ENCODE peak calls at places on chromosomes 7 and 10, in six cellular contexts. C, V, O, M, H and Q are unnamed samples.

GRCh38 chr10:31961675-31962074 is 33.0 kb upstream of the ARHGAP12 start:
- DNase-seq in C (no peak), V (no peak), O (peak), M (no peak), H (no peak), Q (no peak)

GRCh38 chr10:43287056-43288007 is 20.5 kb upstream of the RASGEF1A start:
- DNase-seq in C (peak), V (no peak), O (peak), M (peak), H (no peak), Q (no peak)

GRCh38 chr10:85319826-85320225 is 991.4 kb downstream of the CCSER2 start:
- DNase-seq in C (no peak), V (peak), O (no peak), M (no peak), H (no peak), Q (peak)

GRCh38 chr10:7551891-7552731 is 114.7 kb downstream of the ITIH5 start:
- DNase-seq in C (no peak), V (no peak), O (no peak), M (no peak), H (no peak), Q (peak)

GRCh38 chr10:70494966-70495365 is 16.4 kb downstream of the PALD1 start:
- DNase-seq in C (no peak), V (no peak), O (no peak), M (no peak), H (no peak), Q (no peak)

GRCh38 chr10:18332048-18332447 is 191.8 kb downstream of the CACNB2 start:
- DNase-seq in C (no peak), V (no peak), O (peak), M (no peak), H (no peak), Q (no peak)

GRCh38 chr10:77732213-77733003 is 94.8 kb upstream of the KCNMA1 start:
- DNase-seq in C (no peak), V (no peak), O (no peak), M (no peak), H (no peak), Q (no peak)

GRCh38 chr7:157549612-157550299 is 213.0 kb downstream of the DNAJB6 start:
- DNase-seq in C (no peak), V (no peak), O (no peak), M (no peak), H (peak), Q (no peak)

GRCh38 chr7:48839108-48839507 is 85.2 kb upstream of the CDC14C start:
- DNase-seq in C (no peak), V (no peak), O (no peak), M (no peak), H (no peak), Q (no peak)

GRCh38 chr7:38863609-38864291 is 45.2 kb downstream of the VPS41 start:
- DNase-seq in C (peak), V (peak), O (no peak), M (peak), H (no peak), Q (no peak)

GRCh38 chr10:1379601-1380000 is 323.4 kb downstream of the WDR37 start:
- DNase-seq in C (no peak), V (no peak), O (no peak), M (no peak), H (no peak), Q (no peak)

DNA sequence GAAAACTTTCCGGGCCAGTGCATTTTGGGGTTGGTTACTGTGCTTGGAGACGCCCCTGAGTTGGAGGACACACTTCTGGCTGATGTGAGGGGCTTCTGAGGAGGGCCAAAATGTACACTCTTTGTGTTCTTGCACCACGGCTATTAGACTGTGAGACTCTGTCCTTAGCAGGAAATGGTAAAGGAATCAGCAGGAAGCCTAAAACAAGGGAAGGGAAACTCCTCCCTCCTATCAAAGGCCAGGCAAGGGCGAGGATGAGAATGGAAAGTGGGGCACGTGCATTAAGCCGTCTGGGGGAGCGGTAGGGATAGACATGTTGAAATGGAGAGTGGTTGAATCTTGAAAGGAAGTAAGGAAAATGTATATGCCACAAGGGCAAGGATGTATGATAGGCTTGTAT is 1.8 kb upstream of the SRGN start:
- DNase-seq in C (no peak), V (no peak), O (no peak), M (no peak), H (no peak), Q (no peak)
- TF ChIP-seq POLR2A in C (no peak), V (peak), O (no peak), M (no peak), H (no peak), Q (no peak)

DNA sequence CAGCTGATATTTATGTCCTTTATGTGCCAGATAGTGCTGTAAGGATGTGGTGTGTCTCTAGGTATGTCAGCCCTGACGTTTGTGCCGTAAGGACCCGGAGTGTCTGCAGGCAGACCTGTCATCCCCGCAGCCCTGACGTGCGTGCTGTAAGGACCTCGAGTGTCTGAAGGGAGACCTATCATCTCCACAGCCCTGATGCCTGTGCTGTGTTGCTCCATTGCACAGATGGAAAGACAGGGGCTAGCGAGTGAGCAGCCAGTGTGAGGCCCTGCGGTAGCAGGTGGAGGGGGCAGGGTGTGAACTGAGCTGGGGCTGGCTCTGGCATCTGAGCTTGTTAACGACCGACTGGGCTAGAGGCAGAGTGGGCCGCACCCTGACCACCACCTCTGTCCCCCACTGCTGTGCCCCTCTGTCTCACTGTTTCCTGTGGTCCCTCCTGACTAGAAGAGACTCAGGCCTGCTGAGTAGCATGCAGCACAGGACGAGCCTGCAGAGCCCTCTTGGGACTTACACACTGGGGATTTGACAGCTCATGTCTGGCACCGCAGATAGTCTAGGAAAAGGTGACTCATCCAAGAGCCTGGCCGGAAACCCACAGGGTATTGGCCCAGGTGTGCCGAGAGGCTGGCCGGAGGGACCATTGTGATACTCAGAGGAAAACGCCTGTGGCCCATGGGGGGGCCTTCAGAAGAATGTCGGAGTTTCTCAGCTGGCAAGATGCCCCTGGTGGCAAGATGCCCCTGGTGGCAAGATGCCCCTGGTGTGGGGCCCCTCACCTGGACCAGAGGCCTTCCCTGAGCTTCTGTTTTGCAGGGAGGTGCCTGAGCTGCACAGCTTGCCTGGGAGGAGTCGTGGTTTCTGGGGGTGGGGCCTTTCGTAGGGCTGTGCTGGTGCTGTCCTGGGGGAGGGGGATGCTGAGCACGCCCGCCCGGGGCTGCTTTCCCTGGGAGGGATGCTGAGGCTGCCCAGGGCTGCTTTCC is 34.3 kb downstream of the INPP5A start:
- DNase-seq in C (peak), V (peak), O (peak), M (peak), H (no peak), Q (peak)
- H3K27ac ChIP-seq in C (peak), V (no peak), O (peak), M (peak), H (no peak), Q (no peak)

GRCh38 chr7:159006610-159007130 is 138.0 kb downstream of the VIPR2 start:
- DNase-seq in C (no peak), V (no peak), O (no peak), M (no peak), H (no peak), Q (no peak)
- TF ChIP-seq POLR2A in C (no peak), V (no peak), O (no peak), M (no peak), H (no peak), Q (no peak)

DNA sequence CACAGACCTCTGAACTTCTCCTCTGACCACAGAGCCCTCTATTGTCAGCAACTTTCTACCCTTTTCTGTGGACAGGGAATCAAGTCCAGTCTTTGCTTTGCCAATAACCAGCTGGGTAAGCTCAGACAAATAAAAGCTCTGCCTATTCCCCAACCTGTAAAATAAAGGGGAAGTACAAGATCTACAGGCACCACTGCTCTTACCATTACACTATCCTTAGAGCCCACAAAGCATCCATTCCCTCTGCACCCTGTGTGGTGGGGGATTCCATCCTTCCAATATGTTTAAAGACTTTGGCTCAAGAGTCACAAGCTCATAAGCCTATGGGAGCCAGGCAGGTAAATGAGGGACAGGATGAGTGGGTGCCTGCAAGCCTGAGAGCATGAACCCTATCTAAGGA is 88.2 kb downstream of the PARD3 start:
- DNase-seq in C (no peak), V (no peak), O (no peak), M (no peak), H (no peak), Q (no peak)
- H3K27ac ChIP-seq in C (no peak), V (no peak), O (peak), M (no peak), H (peak), Q (no peak)

GRCh38 chr10:58267713-58268453 is at the start of gene IPMK:
- DNase-seq in C (peak), V (peak), O (peak), M (peak), H (peak), Q (peak)
- TF ChIP-seq POLR2A in C (peak), V (peak), O (peak), M (peak), H (peak), Q (no peak)

DNA sequence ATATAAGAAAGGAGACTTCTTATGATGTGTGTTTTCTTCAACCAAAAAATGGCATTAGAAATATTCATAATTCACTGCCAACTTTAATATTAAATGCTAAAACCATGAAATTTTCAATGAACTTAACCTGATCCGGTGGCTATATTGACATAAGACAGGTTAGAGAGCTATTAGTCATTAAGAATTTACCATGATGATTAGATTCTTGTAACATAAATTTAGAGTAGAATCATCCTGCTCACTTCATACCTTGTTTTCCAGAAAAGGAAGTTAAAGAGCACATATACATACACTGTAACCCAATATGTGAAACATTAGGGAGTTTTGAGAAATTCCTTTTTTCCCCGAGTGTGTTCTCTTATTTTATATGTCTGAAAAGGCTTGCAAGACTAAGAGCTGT is 430.3 kb upstream of the SEMA3A start:
- DNase-seq in C (no peak), V (no peak), O (no peak), M (no peak), H (no peak), Q (no peak)
- H3K27ac ChIP-seq in C (no peak), V (no peak), O (no peak), M (no peak), H (no peak), Q (no peak)

GRCh38 chr7:128458956-128459355 is 3.3 kb downstream of the HILPDA start:
- DNase-seq in C (no peak), V (no peak), O (no peak), M (no peak), H (no peak), Q (no peak)

GRCh38 chr7:128454808-128455555 is 696 bp upstream of the HILPDA start:
- DNase-seq in C (no peak), V (no peak), O (no peak), M (no peak), H (no peak), Q (no peak)

GRCh38 chr7:128452552-128452951 is 3.1 kb upstream of the HILPDA start:
- DNase-seq in C (no peak), V (no peak), O (no peak), M (no peak), H (no peak), Q (no peak)

GRCh38 chr7:128453836-128454804 is 1.6 kb upstream of the HILPDA start:
- DNase-seq in C (no peak), V (peak), O (no peak), M (no peak), H (peak), Q (peak)

DNA sequence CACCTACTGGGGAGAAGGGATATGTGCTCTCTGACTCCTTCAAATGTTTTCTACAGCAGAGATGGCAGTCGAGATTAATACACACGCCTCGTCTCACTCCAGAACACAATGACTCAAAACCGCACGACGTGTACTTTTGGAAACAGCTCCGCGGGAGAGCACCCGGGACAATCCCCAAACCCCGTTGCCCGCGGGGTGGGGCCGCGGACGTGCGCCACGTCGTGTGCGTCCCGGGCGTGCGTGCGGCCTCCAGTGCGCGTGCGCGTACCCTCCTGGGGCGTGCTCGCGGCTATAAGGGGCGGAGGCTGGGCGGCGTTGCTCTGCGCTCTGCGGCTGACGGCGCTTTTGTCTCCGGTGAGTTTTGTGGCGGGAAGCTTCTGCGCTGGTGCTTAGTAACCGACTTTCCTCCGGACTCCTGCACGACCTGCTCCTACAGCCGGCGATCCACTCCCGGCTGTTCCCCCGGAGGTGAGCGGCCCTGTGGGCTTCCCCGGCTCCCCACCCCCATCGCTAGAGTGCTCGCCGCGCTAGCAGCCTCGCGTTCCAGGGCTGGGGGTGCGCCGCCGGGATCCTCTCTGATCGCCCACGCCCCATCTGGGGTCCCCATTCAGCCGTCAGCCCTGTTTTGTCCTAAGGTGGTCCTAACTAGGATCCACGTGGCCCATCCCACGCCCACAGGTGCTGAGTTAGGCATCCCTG is at the start of gene HILPDA:
- DNase-seq in C (peak), V (peak), O (peak), M (peak), H (peak), Q (peak)
- TF ChIP-seq POLR2A in C (peak), V (peak), O (peak), M (peak), H (peak), Q (no peak)

DNA sequence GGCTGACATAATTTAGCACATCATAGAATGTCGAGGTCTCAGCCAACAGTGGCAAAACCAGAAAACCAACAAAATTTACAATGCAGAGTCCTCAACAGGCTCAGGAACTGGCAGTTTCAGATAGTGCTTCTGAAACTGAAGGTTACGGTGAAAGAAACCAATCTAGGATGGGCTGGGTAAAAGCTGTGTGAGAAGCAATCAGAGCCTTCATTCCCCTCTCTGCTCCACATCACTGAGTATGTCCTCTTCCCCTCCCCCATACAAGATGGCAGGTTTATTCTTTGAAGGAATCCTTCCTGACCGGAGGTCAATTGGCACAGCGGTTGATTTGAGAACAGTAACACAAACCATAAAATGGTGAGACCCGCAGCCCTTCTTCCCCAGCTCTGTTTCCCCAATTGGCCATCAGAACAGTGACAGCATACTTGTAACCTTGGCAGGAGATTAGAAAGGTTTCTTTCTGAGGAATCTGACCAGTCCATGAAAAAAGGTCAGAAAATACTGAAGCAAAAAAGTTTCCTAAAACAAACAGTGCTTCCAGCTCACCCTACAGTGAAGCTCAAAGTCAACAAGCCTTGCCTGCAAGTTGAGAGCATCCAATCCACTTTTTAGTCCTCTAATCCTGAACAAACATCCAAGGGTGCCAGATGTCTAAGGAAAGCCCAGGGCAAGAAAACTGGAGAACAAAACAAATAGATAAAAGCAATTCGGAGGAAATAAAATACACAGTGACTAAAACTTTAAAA is 53.9 kb upstream of the IL6 start:
- DNase-seq in C (no peak), V (no peak), O (peak), M (no peak), H (no peak), Q (no peak)
- H3K27ac ChIP-seq in C (no peak), V (no peak), O (peak), M (no peak), H (no peak), Q (no peak)

DNA sequence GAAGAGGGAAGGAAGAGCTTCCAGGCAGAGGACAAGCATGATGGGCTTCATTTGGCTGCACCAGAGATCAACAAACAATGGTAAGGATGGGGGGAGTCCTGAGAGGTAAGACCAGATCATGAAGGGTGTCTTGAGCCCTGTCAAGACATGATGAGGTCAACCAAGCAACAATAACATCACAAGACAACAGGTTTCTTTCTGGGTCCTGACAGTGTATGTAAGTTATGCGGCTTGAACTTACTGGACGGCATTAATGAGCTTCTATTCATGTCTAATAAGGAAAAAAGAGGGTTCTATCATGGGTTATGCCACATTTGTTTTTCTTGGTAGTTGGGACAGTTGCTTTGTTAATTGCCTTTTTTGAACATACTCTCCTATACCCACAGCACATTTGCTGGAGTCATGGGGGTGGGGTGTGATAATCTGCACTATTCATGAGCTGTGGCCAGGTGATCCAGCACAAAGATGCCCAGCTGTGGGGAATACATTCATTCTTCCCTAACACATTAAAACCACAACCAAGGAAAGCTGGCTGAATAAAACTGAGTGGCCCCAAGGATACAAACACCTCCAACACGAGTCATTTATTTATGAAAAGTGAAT is 168.8 kb upstream of the KLF14 start:
- DNase-seq in C (no peak), V (no peak), O (no peak), M (no peak), H (no peak), Q (no peak)
- TF ChIP-seq POLR2A in C (no peak), V (no peak), O (no peak), M (no peak), H (no peak), Q (no peak)

DNA sequence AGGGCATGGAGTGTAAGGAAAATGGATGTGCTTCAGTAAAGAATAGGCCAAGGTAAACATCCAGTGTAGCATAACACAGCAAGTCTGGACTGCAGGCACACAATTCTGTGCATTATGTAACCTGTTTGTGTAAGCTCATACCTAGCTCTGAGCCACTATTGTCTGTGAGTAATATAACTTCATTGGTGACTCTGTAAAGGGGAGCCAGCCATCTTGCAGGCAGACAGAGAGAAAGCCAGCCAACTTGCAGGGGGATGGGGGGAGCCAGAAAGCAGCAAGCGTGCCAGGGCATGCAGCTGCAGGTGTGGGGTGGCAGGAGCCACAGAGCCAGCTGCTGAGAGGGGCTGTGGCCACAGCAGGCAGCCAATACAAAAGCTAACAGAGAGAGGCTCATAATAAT is 449.2 kb downstream of the IPMK start:
- DNase-seq in C (no peak), V (no peak), O (no peak), M (no peak), H (no peak), Q (no peak)
- H3K27ac ChIP-seq in C (no peak), V (no peak), O (no peak), M (no peak), H (no peak), Q (no peak)